ENCODE peak calls at places on chromosomes 6 and 20, in ten cellular contexts. One of them, this sample, is unnamed.

GRCh38 chr20:51532577-51533191 is 9.8 kb downstream of the NFATC2 start:
- DNase-seq in left ventricle myocardium inferior: peak; percentile 52
- DNase-seq in Calu3: no peak
- DNase-seq in CD8-positive, alpha-beta T cell: no peak
- DNase-seq in astrocyte of the spinal cord: no peak
- DNase-seq in fibroblast of pulmonary artery: no peak
- DNase-seq in cardiac fibroblast: no peak
- DNase-seq in stomach: no peak
- DNase-seq in mesothelial cell of epicardium: no peak
- DNase-seq in psoas muscle: peak; percentile 64
- DNase-seq in this sample: no peak

GRCh38 chr6:169960891-169961611 is 209.6 kb downstream of the ERMARD start:
- DNase-seq in left ventricle myocardium inferior: no peak
- DNase-seq in Calu3: no peak
- DNase-seq in CD8-positive, alpha-beta T cell: peak; percentile 42
- DNase-seq in astrocyte of the spinal cord: no peak
- DNase-seq in fibroblast of pulmonary artery: no peak
- DNase-seq in cardiac fibroblast: no peak
- DNase-seq in stomach: peak; percentile 23
- DNase-seq in mesothelial cell of epicardium: peak; percentile 44
- DNase-seq in psoas muscle: no peak
- DNase-seq in this sample: no peak

GRCh38 chr20:58547527-58548475 is 32.6 kb upstream of the APCDD1L start:
- DNase-seq in left ventricle myocardium inferior: no peak
- DNase-seq in Calu3: no peak
- DNase-seq in CD8-positive, alpha-beta T cell: peak; percentile 5
- DNase-seq in astrocyte of the spinal cord: peak; percentile 53
- DNase-seq in fibroblast of pulmonary artery: no peak
- DNase-seq in cardiac fibroblast: peak; percentile 33
- DNase-seq in stomach: peak; percentile 20
- DNase-seq in mesothelial cell of epicardium: peak; percentile 22
- DNase-seq in psoas muscle: no peak
- DNase-seq in this sample: no peak

GRCh38 chr6:69038841-69039240 is 403.8 kb downstream of the ADGRB3 start:
- DNase-seq in left ventricle myocardium inferior: no peak
- DNase-seq in Calu3: no peak
- DNase-seq in CD8-positive, alpha-beta T cell: no peak
- DNase-seq in astrocyte of the spinal cord: no peak
- DNase-seq in fibroblast of pulmonary artery: no peak
- DNase-seq in cardiac fibroblast: no peak
- DNase-seq in stomach: no peak
- DNase-seq in mesothelial cell of epicardium: no peak
- DNase-seq in psoas muscle: no peak
- DNase-seq in this sample: no peak

GRCh38 chr6:41728954-41729353 is 6.5 kb downstream of the TFEB start:
- DNase-seq in left ventricle myocardium inferior: no peak
- DNase-seq in Calu3: no peak
- DNase-seq in CD8-positive, alpha-beta T cell: no peak
- DNase-seq in astrocyte of the spinal cord: no peak
- DNase-seq in fibroblast of pulmonary artery: no peak
- DNase-seq in cardiac fibroblast: no peak
- DNase-seq in stomach: no peak
- DNase-seq in mesothelial cell of epicardium: no peak
- DNase-seq in psoas muscle: no peak
- DNase-seq in this sample: no peak

GRCh38 chr20:237918-238317 is 10.9 kb downstream of the DEFB129 start:
- DNase-seq in left ventricle myocardium inferior: no peak
- DNase-seq in Calu3: no peak
- DNase-seq in CD8-positive, alpha-beta T cell: no peak
- DNase-seq in astrocyte of the spinal cord: no peak
- DNase-seq in fibroblast of pulmonary artery: no peak
- DNase-seq in cardiac fibroblast: no peak
- DNase-seq in stomach: no peak
- DNase-seq in mesothelial cell of epicardium: no peak
- DNase-seq in psoas muscle: no peak
- DNase-seq in this sample: no peak

GRCh38 chr20:7673841-7674240 is 266.4 kb downstream of the HAO1 start:
- DNase-seq in left ventricle myocardium inferior: no peak
- DNase-seq in Calu3: no peak
- DNase-seq in CD8-positive, alpha-beta T cell: no peak
- DNase-seq in astrocyte of the spinal cord: peak; percentile 81
- DNase-seq in fibroblast of pulmonary artery: peak; percentile 53
- DNase-seq in cardiac fibroblast: peak; percentile 72
- DNase-seq in stomach: no peak
- DNase-seq in mesothelial cell of epicardium: no peak
- DNase-seq in psoas muscle: no peak
- DNase-seq in this sample: no peak

GRCh38 chr6:122184260-122184934 is 215.1 kb upstream of the HSF2 start:
- DNase-seq in left ventricle myocardium inferior: no peak
- DNase-seq in Calu3: no peak
- DNase-seq in CD8-positive, alpha-beta T cell: no peak
- DNase-seq in astrocyte of the spinal cord: peak; percentile 54
- DNase-seq in fibroblast of pulmonary artery: peak; percentile 33
- DNase-seq in cardiac fibroblast: peak; percentile 48
- DNase-seq in stomach: no peak
- DNase-seq in mesothelial cell of epicardium: no peak
- DNase-seq in psoas muscle: no peak
- DNase-seq in this sample: no peak

GRCh38 chr6:156166093-156166492 is 611.1 kb upstream of the ARID1B start:
- DNase-seq in left ventricle myocardium inferior: no peak
- DNase-seq in Calu3: no peak
- DNase-seq in CD8-positive, alpha-beta T cell: no peak
- DNase-seq in astrocyte of the spinal cord: no peak
- DNase-seq in fibroblast of pulmonary artery: no peak
- DNase-seq in cardiac fibroblast: no peak
- DNase-seq in stomach: no peak
- DNase-seq in mesothelial cell of epicardium: no peak
- DNase-seq in psoas muscle: no peak
- DNase-seq in this sample: no peak

GRCh38 chr6:129369737-129370136 is 340.2 kb downstream of the ARHGAP18 start:
- DNase-seq in left ventricle myocardium inferior: no peak
- DNase-seq in Calu3: no peak
- DNase-seq in CD8-positive, alpha-beta T cell: no peak
- DNase-seq in astrocyte of the spinal cord: no peak
- DNase-seq in fibroblast of pulmonary artery: no peak
- DNase-seq in cardiac fibroblast: peak; percentile 2
- DNase-seq in stomach: no peak
- DNase-seq in mesothelial cell of epicardium: no peak
- DNase-seq in psoas muscle: no peak
- DNase-seq in this sample: no peak

GRCh38 chr6:129370268-129370916 is 339.6 kb downstream of the ARHGAP18 start:
- DNase-seq in left ventricle myocardium inferior: peak; percentile 18
- DNase-seq in Calu3: peak; percentile 41
- DNase-seq in CD8-positive, alpha-beta T cell: peak; percentile 51
- DNase-seq in astrocyte of the spinal cord: peak; percentile 72
- DNase-seq in fibroblast of pulmonary artery: peak; percentile 74
- DNase-seq in cardiac fibroblast: peak; percentile 75
- DNase-seq in stomach: peak; percentile 37
- DNase-seq in mesothelial cell of epicardium: peak; percentile 55
- DNase-seq in psoas muscle: no peak
- DNase-seq in this sample: no peak

GRCh38 chr6:129364767-129365166 is 345.2 kb downstream of the ARHGAP18 start:
- DNase-seq in left ventricle myocardium inferior: no peak
- DNase-seq in Calu3: no peak
- DNase-seq in CD8-positive, alpha-beta T cell: no peak
- DNase-seq in astrocyte of the spinal cord: no peak
- DNase-seq in fibroblast of pulmonary artery: no peak
- DNase-seq in cardiac fibroblast: no peak
- DNase-seq in stomach: no peak
- DNase-seq in mesothelial cell of epicardium: no peak
- DNase-seq in psoas muscle: no peak
- DNase-seq in this sample: no peak

GRCh38 chr6:129368076-129368475 is 341.9 kb downstream of the ARHGAP18 start:
- DNase-seq in left ventricle myocardium inferior: no peak
- DNase-seq in Calu3: no peak
- DNase-seq in CD8-positive, alpha-beta T cell: no peak
- DNase-seq in astrocyte of the spinal cord: no peak
- DNase-seq in fibroblast of pulmonary artery: no peak
- DNase-seq in cardiac fibroblast: no peak
- DNase-seq in stomach: no peak
- DNase-seq in mesothelial cell of epicardium: no peak
- DNase-seq in psoas muscle: no peak
- DNase-seq in this sample: no peak

GRCh38 chr6:129368970-129369369 is 341.0 kb downstream of the ARHGAP18 start:
- DNase-seq in left ventricle myocardium inferior: no peak
- DNase-seq in Calu3: no peak
- DNase-seq in CD8-positive, alpha-beta T cell: no peak
- DNase-seq in astrocyte of the spinal cord: no peak
- DNase-seq in fibroblast of pulmonary artery: peak; percentile 22
- DNase-seq in cardiac fibroblast: peak; percentile 5
- DNase-seq in stomach: no peak
- DNase-seq in mesothelial cell of epicardium: no peak
- DNase-seq in psoas muscle: no peak
- DNase-seq in this sample: no peak
- TF ChIP-seq CTCF in left ventricle myocardium inferior: no peak
- TF ChIP-seq CTCF in Calu3: no peak
- TF ChIP-seq CTCF in CD8-positive, alpha-beta T cell: no peak
- TF ChIP-seq CTCF in astrocyte of the spinal cord: no peak
- TF ChIP-seq CTCF in fibroblast of pulmonary artery: no peak
- TF ChIP-seq CTCF in cardiac fibroblast: no peak
- TF ChIP-seq CTCF in stomach: no peak
- TF ChIP-seq CTCF in mesothelial cell of epicardium: no peak
- TF ChIP-seq CTCF in psoas muscle: no peak
- TF ChIP-seq CTCF in this sample: no peak

GRCh38 chr6:141641951-141642350 is 490.8 kb upstream of the GJE1 start:
- DNase-seq in left ventricle myocardium inferior: no peak
- DNase-seq in Calu3: no peak
- DNase-seq in CD8-positive, alpha-beta T cell: no peak
- DNase-seq in astrocyte of the spinal cord: no peak
- DNase-seq in fibroblast of pulmonary artery: no peak
- DNase-seq in cardiac fibroblast: no peak
- DNase-seq in stomach: no peak
- DNase-seq in mesothelial cell of epicardium: no peak
- DNase-seq in psoas muscle: no peak
- DNase-seq in this sample: no peak

GRCh38 chr6:141635621-141636020 is 497.1 kb upstream of the GJE1 start:
- DNase-seq in left ventricle myocardium inferior: no peak
- DNase-seq in Calu3: no peak
- DNase-seq in CD8-positive, alpha-beta T cell: no peak
- DNase-seq in astrocyte of the spinal cord: no peak
- DNase-seq in fibroblast of pulmonary artery: no peak
- DNase-seq in cardiac fibroblast: no peak
- DNase-seq in stomach: no peak
- DNase-seq in mesothelial cell of epicardium: no peak
- DNase-seq in psoas muscle: no peak
- DNase-seq in this sample: no peak

GRCh38 chr6:141641406-141641805 is 491.3 kb upstream of the GJE1 start:
- DNase-seq in left ventricle myocardium inferior: no peak
- DNase-seq in Calu3: no peak
- DNase-seq in CD8-positive, alpha-beta T cell: no peak
- DNase-seq in astrocyte of the spinal cord: no peak
- DNase-seq in fibroblast of pulmonary artery: no peak
- DNase-seq in cardiac fibroblast: no peak
- DNase-seq in stomach: no peak
- DNase-seq in mesothelial cell of epicardium: no peak
- DNase-seq in psoas muscle: no peak
- DNase-seq in this sample: no peak
- TF ChIP-seq CTCF in left ventricle myocardium inferior: no peak
- TF ChIP-seq CTCF in Calu3: no peak
- TF ChIP-seq CTCF in CD8-positive, alpha-beta T cell: no peak
- TF ChIP-seq CTCF in astrocyte of the spinal cord: no peak
- TF ChIP-seq CTCF in fibroblast of pulmonary artery: no peak
- TF ChIP-seq CTCF in cardiac fibroblast: no peak
- TF ChIP-seq CTCF in stomach: no peak
- TF ChIP-seq CTCF in mesothelial cell of epicardium: peak; percentile 33
- TF ChIP-seq CTCF in psoas muscle: no peak
- TF ChIP-seq CTCF in this sample: no peak

DNA sequence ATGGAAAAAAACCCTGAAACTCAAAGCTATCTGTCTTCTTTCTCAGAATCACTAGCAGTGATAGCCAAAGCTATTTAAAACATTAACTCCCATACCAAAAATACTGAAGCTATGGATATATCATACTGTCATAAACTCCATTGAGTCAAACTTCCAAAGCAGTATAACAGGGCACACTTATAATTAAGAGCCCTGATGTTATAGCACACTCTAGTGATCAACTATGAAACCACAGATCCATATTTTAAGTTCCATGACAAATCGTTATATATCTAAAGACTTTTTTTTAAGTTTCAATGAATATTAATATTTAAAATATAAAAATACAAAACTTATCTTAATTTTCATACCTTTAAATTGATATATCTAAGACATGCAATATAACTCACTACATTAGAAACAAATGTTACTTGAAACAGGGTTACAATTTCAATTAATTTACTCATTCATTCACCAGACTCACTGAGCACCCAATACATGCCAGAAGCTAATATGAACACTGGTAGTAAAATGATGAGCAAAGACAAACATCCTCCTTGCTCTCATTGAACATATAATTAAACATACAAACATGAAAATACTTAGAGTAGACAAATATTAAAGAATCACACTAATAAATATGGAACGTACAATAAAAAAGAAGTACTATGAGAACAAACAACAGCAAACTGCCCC is 69.3 kb downstream of the IBTK start:
- DNase-seq in left ventricle myocardium inferior: no peak
- DNase-seq in Calu3: no peak
- DNase-seq in CD8-positive, alpha-beta T cell: no peak
- DNase-seq in astrocyte of the spinal cord: peak; percentile 57
- DNase-seq in fibroblast of pulmonary artery: peak; percentile 73
- DNase-seq in cardiac fibroblast: peak; percentile 75
- DNase-seq in stomach: no peak
- DNase-seq in mesothelial cell of epicardium: no peak
- DNase-seq in psoas muscle: no peak
- DNase-seq in this sample: no peak
- TF ChIP-seq CTCF in left ventricle myocardium inferior: peak; percentile 79
- TF ChIP-seq CTCF in Calu3: no peak
- TF ChIP-seq CTCF in CD8-positive, alpha-beta T cell: no peak
- TF ChIP-seq CTCF in astrocyte of the spinal cord: peak; percentile 48
- TF ChIP-seq CTCF in fibroblast of pulmonary artery: peak; percentile 65
- TF ChIP-seq CTCF in cardiac fibroblast: peak; percentile 59
- TF ChIP-seq CTCF in stomach: no peak
- TF ChIP-seq CTCF in mesothelial cell of epicardium: peak; percentile 26
- TF ChIP-seq CTCF in psoas muscle: peak; percentile 40
- TF ChIP-seq CTCF in this sample: peak; percentile 39

GRCh38 chr6:33248643-33248931 is 23.1 kb downstream of the VPS52 start:
- DNase-seq in left ventricle myocardium inferior: peak; percentile 18
- DNase-seq in Calu3: no peak
- DNase-seq in CD8-positive, alpha-beta T cell: no peak
- DNase-seq in astrocyte of the spinal cord: no peak
- DNase-seq in fibroblast of pulmonary artery: peak; percentile 58
- DNase-seq in cardiac fibroblast: peak; percentile 72
- DNase-seq in stomach: peak; percentile 26
- DNase-seq in mesothelial cell of epicardium: no peak
- DNase-seq in psoas muscle: no peak
- DNase-seq in this sample: no peak
- TF ChIP-seq CTCF in left ventricle myocardium inferior: peak; percentile 20
- TF ChIP-seq CTCF in Calu3: no peak
- TF ChIP-seq CTCF in CD8-positive, alpha-beta T cell: no peak
- TF ChIP-seq CTCF in astrocyte of the spinal cord: no peak
- TF ChIP-seq CTCF in fibroblast of pulmonary artery: no peak
- TF ChIP-seq CTCF in cardiac fibroblast: no peak
- TF ChIP-seq CTCF in stomach: no peak
- TF ChIP-seq CTCF in mesothelial cell of epicardium: peak; percentile 49
- TF ChIP-seq CTCF in psoas muscle: no peak
- TF ChIP-seq CTCF in this sample: no peak